ENCODE peak calls at places on chromosomes 7 and 10, in five cellular contexts. P, X, L, A and J are unnamed samples.

GRCh38 chr10:128044186-128044585 is 82.0 kb downstream of the MKI67 start:
- DNase-seq in P (no peak), X (no peak), L (no peak), A (no peak), J (no peak)

GRCh38 chr10:8051851-8052257 is 2.6 kb upstream of the GATA3 start:
- DNase-seq in P (no peak), X (peak; percentile 78), L (no peak), A (no peak), J (no peak)

GRCh38 chr7:118280319-118281012 is 56.0 kb downstream of the ANKRD7 start:
- DNase-seq in P (no peak), X (no peak), L (peak; percentile 53), A (no peak), J (no peak)

GRCh38 chr7:23472046-23472445 is 1.8 kb upstream of the IGF2BP3 start:
- DNase-seq in P (no peak), X (no peak), L (no peak), A (no peak), J (no peak)

GRCh38 chr10:88245974-88246511 is 337.1 kb downstream of the RNLS start:
- DNase-seq in P (no peak), X (no peak), L (no peak), A (no peak), J (no peak)

GRCh38 chr7:99459087-99459486 is 6.9 kb downstream of the ATP5MF start:
- DNase-seq in P (no peak), X (peak; percentile 82), L (peak; percentile 19), A (no peak), J (peak; percentile 48)

GRCh38 chr7:154978045-154978444 is 24.9 kb downstream of the PAXIP1 start:
- DNase-seq in P (no peak), X (no peak), L (no peak), A (no peak), J (no peak)

GRCh38 chr7:100342761-100343160 is 15.2 kb upstream of the PILRB start:
- DNase-seq in P (no peak), X (no peak), L (no peak), A (no peak), J (no peak)

GRCh38 chr7:108234981-108235450 is 104.9 kb upstream of the LAMB4 start:
- DNase-seq in P (no peak), X (no peak), L (peak; percentile 22), A (no peak), J (no peak)

GRCh38 chr10:26727005-26727404 is 29.5 kb downstream of the PDSS1 start:
- DNase-seq in P (no peak), X (no peak), L (no peak), A (no peak), J (no peak)

GRCh38 chr7:155788616-155789000 is 23.7 kb downstream of the SHH start:
- DNase-seq in P (no peak), X (no peak), L (no peak), A (no peak), J (no peak)

GRCh38 chr7:102061981-102062390 is 224.7 kb upstream of the SH2B2 start:
- DNase-seq in P (no peak), X (no peak), L (no peak), A (no peak), J (no peak)

GRCh38 chr7:155792999-155793560 is 19.2 kb downstream of the SHH start:
- DNase-seq in P (no peak), X (no peak), L (no peak), A (no peak), J (no peak)

GRCh38 chr7:26500749-26501352 is 209.2 kb downstream of the SNX10 start:
- DNase-seq in P (no peak), X (peak; percentile 63), L (no peak), A (no peak), J (peak; percentile 36)

GRCh38 chr10:17758896-17759295 is 6.9 kb downstream of the TMEM236 start:
- DNase-seq in P (no peak), X (no peak), L (peak; percentile 59), A (no peak), J (peak; percentile 26)

GRCh38 chr10:62738916-62739315 is 65.6 kb upstream of the ADO start:
- DNase-seq in P (no peak), X (no peak), L (no peak), A (no peak), J (no peak)

GRCh38 chr7:85184599-85185354 is 2.1 kb downstream of the SEMA3D start:
- DNase-seq in P (no peak), X (peak; percentile 58), L (no peak), A (no peak), J (peak; percentile 64)

GRCh38 chr10:113438660-113439059 is 114.2 kb upstream of the HABP2 start:
- DNase-seq in P (no peak), X (no peak), L (no peak), A (no peak), J (peak; percentile 16)

GRCh38 chr10:130756651-130757050 is 554.9 kb downstream of the TCERG1L start:
- DNase-seq in P (no peak), X (no peak), L (no peak), A (no peak), J (peak; percentile 22)

DNA sequence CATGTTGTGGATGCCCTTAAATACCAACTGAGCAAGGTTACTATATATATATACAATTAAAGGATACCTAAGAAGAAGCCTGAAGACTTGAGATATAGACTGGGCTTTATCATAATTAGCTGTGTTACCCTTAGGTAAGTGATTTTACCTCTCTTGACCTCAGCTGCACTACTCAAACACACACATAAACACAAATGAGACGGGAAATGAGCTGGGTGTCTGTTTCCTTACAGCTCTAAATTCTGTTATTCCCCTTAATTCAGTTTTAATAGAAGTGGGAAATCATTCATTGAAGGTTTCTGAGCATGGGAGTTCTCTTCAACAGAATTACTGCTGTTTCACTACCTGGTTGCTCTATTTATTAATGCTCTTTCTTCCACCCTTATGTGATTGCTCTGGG is 60.7 kb downstream of the GBF1 start:
- DNase-seq in P (no peak), X (no peak), L (no peak), A (no peak), J (no peak)
- H3K27ac ChIP-seq in P (no peak overlapping the region), X (no peak overlapping the region), L (no peak overlapping the region), A (no peak overlapping the region), J (no peak overlapping the region)

GRCh38 chr7:135192914-135193536 is 18.3 kb downstream of the WDR91 start:
- DNase-seq in P (peak; percentile 32), X (no peak), L (no peak), A (no peak), J (no peak)

GRCh38 chr7:135190703-135191102 is 20.2 kb upstream of the CYREN start:
- DNase-seq in P (no peak), X (no peak), L (no peak), A (no peak), J (no peak)

GRCh38 chr7:135188298-135188984 is 17.9 kb upstream of the CYREN start:
- DNase-seq in P (no peak), X (no peak), L (no peak), A (no peak), J (no peak)

GRCh38 chr7:135189221-135189662 is 18.7 kb upstream of the CYREN start:
- DNase-seq in P (no peak), X (no peak), L (no peak), A (no peak), J (no peak)

GRCh38 chr7:135189961-135190360 is 19.5 kb upstream of the CYREN start:
- DNase-seq in P (no peak), X (no peak), L (no peak), A (no peak), J (no peak)
- H3K4me1 ChIP-seq in P (no peaks in the 10 kb centered on the region), X (no peaks in the 10 kb centered on the region), L (no peaks in the 10 kb centered on the region), A (no peaks in the 10 kb centered on the region), J (no peaks in the 10 kb centered on the region)

DNA sequence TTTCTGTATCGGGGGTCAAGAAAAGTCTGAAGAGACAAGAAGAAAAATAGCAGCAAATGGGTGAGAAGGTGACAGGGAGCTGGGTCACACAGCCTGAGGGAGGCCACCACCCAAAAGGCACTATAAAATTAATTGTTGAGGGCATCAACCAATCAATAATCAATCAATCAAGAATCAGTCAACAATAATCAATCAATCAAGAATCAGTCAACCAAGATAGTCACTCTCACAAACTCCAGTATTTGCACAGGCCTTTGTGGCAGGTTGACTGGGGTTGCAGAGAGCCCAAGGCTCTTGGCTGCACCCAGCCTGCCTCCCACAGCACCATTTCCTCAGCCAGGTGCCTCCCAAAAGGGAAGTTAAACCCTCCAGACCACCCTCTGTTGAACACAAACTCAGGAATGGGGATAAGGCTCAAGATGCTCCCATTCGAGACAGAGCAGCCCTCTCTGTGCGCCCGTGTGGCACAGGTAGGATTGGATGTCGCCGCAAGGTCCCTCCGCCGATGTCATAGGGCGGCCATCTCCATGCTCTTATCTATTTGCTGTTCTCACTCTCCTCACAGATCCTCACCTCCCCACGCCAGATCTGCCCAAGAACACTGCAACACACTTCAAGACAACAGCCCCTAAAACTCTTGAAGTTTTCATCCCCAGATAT is 64.0 kb downstream of the TNS3 start:
- DNase-seq in P (no peak), X (no peak), L (no peak), A (no peak), J (no peak)
- H3K27ac ChIP-seq in P (no peak overlapping the region), X (no peak overlapping the region), L (peak overlapping the region; percentile 27), A (no peak overlapping the region), J (no peak overlapping the region)

DNA sequence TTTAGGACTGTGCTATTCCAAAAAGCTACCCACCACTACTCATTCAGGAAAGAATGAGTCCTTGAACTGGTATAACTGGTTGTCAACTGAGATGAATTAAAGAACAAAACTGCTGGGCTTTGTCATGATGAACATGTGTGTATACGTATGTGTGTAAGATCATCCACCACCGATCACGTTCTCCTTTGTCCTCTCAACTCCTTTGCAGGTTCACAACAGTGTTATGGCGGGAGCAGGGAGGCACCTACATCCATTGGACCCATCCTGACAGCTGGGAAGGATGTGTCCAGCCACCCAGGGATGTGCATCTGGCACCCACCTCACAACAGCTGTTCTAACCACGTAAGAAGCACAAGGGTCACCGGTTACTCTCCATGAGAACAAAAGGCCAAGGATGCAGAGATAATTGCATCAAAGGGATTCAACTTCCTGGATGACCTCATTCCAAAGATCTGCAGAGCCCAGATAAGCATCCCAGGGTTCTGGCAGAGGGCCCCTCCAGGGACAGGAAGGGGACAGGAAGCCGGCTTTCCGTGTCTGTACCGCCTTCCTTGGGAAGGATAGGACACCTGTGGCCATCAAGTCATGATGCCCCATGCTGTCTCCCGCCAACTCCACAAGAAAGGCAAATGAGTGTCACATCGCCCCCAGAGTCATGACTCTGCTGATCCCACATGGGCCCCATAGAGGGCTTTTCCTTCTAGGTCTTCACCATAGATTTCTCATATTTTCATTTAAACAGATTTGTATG is 66.1 kb downstream of the STEAP1B start:
- DNase-seq in P (no peak), X (peak; percentile 52), L (no peak), A (no peak), J (peak; percentile 74)
- H3K4me1 ChIP-seq in P (no peaks in the 10 kb centered on the region), X (peaks cover 15% of the 10 kb centered on the region), L (no peaks in the 10 kb centered on the region), A (no peaks in the 10 kb centered on the region), J (peaks cover 10% of the 10 kb centered on the region)